ENCODE peak calls at places on chromosomes 2 and 18, in four cellular contexts. One of them, this sample, is unnamed.

GRCh38 chr2:238939074-238939473 is 91.2 kb downstream of the TWIST2 start:
- DNase-seq in sigmoid colon: peak; percentile 85
- DNase-seq in esophagus squamous epithelium: no peak
- DNase-seq in tibial nerve: peak; percentile 45
- DNase-seq in this sample: peak; percentile 39

GRCh38 chr2:873651-874580 is 76.7 kb upstream of the SNTG2 start:
- DNase-seq in tibial nerve: no peak
- DNase-seq in esophagus squamous epithelium: no peak
- DNase-seq in sigmoid colon: no peak
- DNase-seq in this sample: peak; percentile 44

GRCh38 chr2:155908567-155908966 is 424.0 kb downstream of the NR4A2 start:
- DNase-seq in tibial nerve: no peak
- DNase-seq in sigmoid colon: no peak
- DNase-seq in esophagus squamous epithelium: no peak
- DNase-seq in this sample: no peak

GRCh38 chr18:23721711-23722479 is 32.6 kb downstream of the LAMA3 start:
- DNase-seq in esophagus squamous epithelium: no peak
- DNase-seq in sigmoid colon: no peak
- DNase-seq in tibial nerve: no peak
- DNase-seq in this sample: no peak

GRCh38 chr2:215439980-215440512 is 4.2 kb upstream of the FN1 start:
- DNase-seq in tibial nerve: no peak
- DNase-seq in sigmoid colon: no peak
- DNase-seq in esophagus squamous epithelium: no peak
- DNase-seq in this sample: no peak

GRCh38 chr2:230861564-230862255 is 3.0 kb upstream of the ITM2C start:
- DNase-seq in sigmoid colon: no peak
- DNase-seq in tibial nerve: no peak
- DNase-seq in esophagus squamous epithelium: no peak
- DNase-seq in this sample: no peak

GRCh38 chr2:238720232-238720672 is 127.6 kb upstream of the TWIST2 start:
- DNase-seq in sigmoid colon: no peak
- DNase-seq in esophagus squamous epithelium: no peak
- DNase-seq in tibial nerve: peak; percentile 43
- DNase-seq in this sample: peak; percentile 82

GRCh38 chr2:105287692-105288091 is 41.8 kb downstream of the TGFBRAP1 start:
- DNase-seq in sigmoid colon: no peak
- DNase-seq in esophagus squamous epithelium: no peak
- DNase-seq in tibial nerve: no peak
- DNase-seq in this sample: no peak

GRCh38 chr18:6414723-6415362 is at the start of gene L3MBTL4:
- DNase-seq in sigmoid colon: peak; percentile 64
- DNase-seq in esophagus squamous epithelium: no peak
- DNase-seq in tibial nerve: no peak
- DNase-seq in this sample: peak; percentile 89

GRCh38 chr2:21131861-21132260 is 8.1 kb downstream of the TDRD15 start:
- DNase-seq in sigmoid colon: no peak
- DNase-seq in tibial nerve: no peak
- DNase-seq in esophagus squamous epithelium: no peak
- DNase-seq in this sample: no peak

GRCh38 chr2:10841547-10842219 is 29.1 kb upstream of the PDIA6 start:
- DNase-seq in esophagus squamous epithelium: no peak
- DNase-seq in sigmoid colon: no peak
- DNase-seq in tibial nerve: no peak
- DNase-seq in this sample: no peak

GRCh38 chr2:10835052-10835970 is 22.7 kb upstream of the PDIA6 start:
- DNase-seq in sigmoid colon: peak; percentile 85
- DNase-seq in tibial nerve: peak; percentile 48
- DNase-seq in esophagus squamous epithelium: no peak
- DNase-seq in this sample: peak; percentile 89

GRCh38 chr2:10834300-10834699 is 21.7 kb upstream of the PDIA6 start:
- DNase-seq in esophagus squamous epithelium: no peak
- DNase-seq in tibial nerve: no peak
- DNase-seq in sigmoid colon: no peak
- DNase-seq in this sample: no peak

GRCh38 chr2:10839813-10840212 is 27.2 kb upstream of the PDIA6 start:
- DNase-seq in tibial nerve: no peak
- DNase-seq in esophagus squamous epithelium: no peak
- DNase-seq in sigmoid colon: no peak
- DNase-seq in this sample: no peak

DNA sequence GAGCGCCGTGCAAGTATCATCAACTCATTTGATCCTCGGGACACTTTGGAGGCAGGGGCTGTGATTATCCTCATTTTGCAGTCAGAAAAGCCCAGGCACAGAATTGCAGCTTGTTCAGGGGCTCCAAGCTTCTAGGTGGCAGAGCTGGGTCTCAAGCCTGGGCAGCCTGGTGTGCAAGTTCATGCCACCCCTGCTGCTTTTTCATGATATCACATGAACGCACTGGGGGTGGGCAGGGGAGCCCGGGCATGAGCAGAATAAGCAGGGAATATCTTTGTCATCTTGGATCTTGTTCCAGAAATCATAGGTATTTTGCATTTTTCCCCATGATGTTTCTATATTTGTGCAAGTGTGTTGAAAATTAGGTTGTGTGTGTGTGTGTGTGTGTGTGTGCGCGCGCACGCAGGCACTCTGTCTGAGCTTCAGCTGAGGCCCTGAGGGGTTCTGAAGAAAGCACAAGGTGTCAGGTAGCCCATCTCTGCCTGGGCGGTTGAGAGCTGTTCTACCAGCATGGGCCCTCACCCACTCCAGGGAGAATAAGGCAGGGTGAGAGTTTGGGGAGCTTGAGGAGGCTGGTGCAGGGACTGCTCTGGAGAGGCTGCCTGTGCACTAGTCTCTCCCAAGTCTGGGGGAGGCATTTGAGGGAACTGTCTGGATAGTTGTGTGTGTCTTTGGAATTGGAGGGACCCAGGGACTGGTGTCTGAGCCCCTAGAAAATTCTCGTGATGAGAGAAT is 25.1 kb upstream of the PDIA6 start:
- DNase-seq in tibial nerve: no peak
- DNase-seq in sigmoid colon: no peak
- DNase-seq in esophagus squamous epithelium: no peak
- DNase-seq in this sample: no peak
- H3K4me3 ChIP-seq in tibial nerve: no peak overlapping the region
- H3K4me3 ChIP-seq in sigmoid colon: no peak overlapping the region
- H3K4me3 ChIP-seq in esophagus squamous epithelium: no peak overlapping the region
- H3K4me3 ChIP-seq in this sample: no peak overlapping the region

GRCh38 chr2:64565949-64566705 is 42.0 kb downstream of the AFTPH start:
- DNase-seq in tibial nerve: no peak
- DNase-seq in sigmoid colon: no peak
- DNase-seq in esophagus squamous epithelium: no peak
- DNase-seq in this sample: no peak

GRCh38 chr2:64565358-64565757 is 41.2 kb downstream of the AFTPH start:
- DNase-seq in tibial nerve: no peak
- DNase-seq in sigmoid colon: no peak
- DNase-seq in esophagus squamous epithelium: no peak
- DNase-seq in this sample: no peak

GRCh38 chr2:64558682-64559081 is 34.6 kb downstream of the AFTPH start:
- DNase-seq in tibial nerve: no peak
- DNase-seq in sigmoid colon: no peak
- DNase-seq in esophagus squamous epithelium: no peak
- DNase-seq in this sample: no peak

GRCh38 chr2:64563436-64563938 is 39.4 kb downstream of the AFTPH start:
- DNase-seq in tibial nerve: no peak
- DNase-seq in esophagus squamous epithelium: no peak
- DNase-seq in sigmoid colon: no peak
- DNase-seq in this sample: no peak

GRCh38 chr2:64562148-64562784 is 38.1 kb downstream of the AFTPH start:
- DNase-seq in tibial nerve: no peak
- DNase-seq in esophagus squamous epithelium: no peak
- DNase-seq in sigmoid colon: no peak
- DNase-seq in this sample: no peak
- TF ChIP-seq CTCF in tibial nerve: peak; percentile 28
- TF ChIP-seq CTCF in esophagus squamous epithelium: no peak
- TF ChIP-seq CTCF in sigmoid colon: no peak
- TF ChIP-seq CTCF in this sample: peak; percentile 48

GRCh38 chr2:209766613-209767012 is 5.0 kb upstream of the UNC80 start:
- DNase-seq in esophagus squamous epithelium: no peak
- DNase-seq in tibial nerve: no peak
- DNase-seq in sigmoid colon: no peak
- DNase-seq in this sample: no peak
- H3K4me1 ChIP-seq in esophagus squamous epithelium: peaks cover under 1% of the 10 kb centered on the region
- H3K4me1 ChIP-seq in tibial nerve: peaks cover 6% of the 10 kb centered on the region
- H3K4me1 ChIP-seq in sigmoid colon: no peaks in the 10 kb centered on the region
- H3K4me1 ChIP-seq in this sample: peaks cover 4% of the 10 kb centered on the region

GRCh38 chr2:166494140-166494544 is at the start of gene SCN7A:
- DNase-seq in tibial nerve: peak; percentile 74
- DNase-seq in esophagus squamous epithelium: no peak
- DNase-seq in sigmoid colon: peak; percentile 94
- DNase-seq in this sample: peak; percentile 83
- H3K4me3 ChIP-seq in tibial nerve: peak within 1 kb of the TSS; percentile 41
- H3K4me3 ChIP-seq in esophagus squamous epithelium: peak within 1 kb of the TSS; percentile 55
- H3K4me3 ChIP-seq in sigmoid colon: peak within 1 kb of the TSS; percentile 58
- H3K4me3 ChIP-seq in this sample: peak within 1 kb of the TSS; percentile 52

GRCh38 chr2:173394575-173394974 is 39.9 kb downstream of the CDCA7 start:
- DNase-seq in sigmoid colon: no peak
- DNase-seq in esophagus squamous epithelium: no peak
- DNase-seq in tibial nerve: no peak
- DNase-seq in this sample: no peak

GRCh38 chr2:173395567-173396351 is 41.1 kb downstream of the CDCA7 start:
- DNase-seq in esophagus squamous epithelium: no peak
- DNase-seq in sigmoid colon: no peak
- DNase-seq in tibial nerve: no peak
- DNase-seq in this sample: no peak

GRCh38 chr2:173399229-173399628 is 44.6 kb downstream of the CDCA7 start:
- DNase-seq in esophagus squamous epithelium: no peak
- DNase-seq in sigmoid colon: no peak
- DNase-seq in tibial nerve: no peak
- DNase-seq in this sample: no peak

GRCh38 chr2:173400760-173401159 is 46.1 kb downstream of the CDCA7 start:
- DNase-seq in esophagus squamous epithelium: no peak
- DNase-seq in sigmoid colon: no peak
- DNase-seq in tibial nerve: no peak
- DNase-seq in this sample: no peak

GRCh38 chr2:173397539-173397938 is 42.9 kb downstream of the CDCA7 start:
- DNase-seq in tibial nerve: no peak
- DNase-seq in esophagus squamous epithelium: no peak
- DNase-seq in sigmoid colon: no peak
- DNase-seq in this sample: no peak
- TF ChIP-seq CTCF in tibial nerve: no peak
- TF ChIP-seq CTCF in esophagus squamous epithelium: no peak
- TF ChIP-seq CTCF in sigmoid colon: no peak
- TF ChIP-seq CTCF in this sample: no peak

GRCh38 chr2:187546762-187547333 is 7.4 kb downstream of the TFPI start:
- DNase-seq in esophagus squamous epithelium: no peak
- DNase-seq in sigmoid colon: no peak
- DNase-seq in tibial nerve: no peak
- DNase-seq in this sample: no peak
- H3K4me1 ChIP-seq in esophagus squamous epithelium: peaks cover 12% of the 10 kb centered on the region
- H3K4me1 ChIP-seq in sigmoid colon: no peaks in the 10 kb centered on the region
- H3K4me1 ChIP-seq in tibial nerve: peaks cover 79% of the 10 kb centered on the region
- H3K4me1 ChIP-seq in this sample: peaks cover 54% of the 10 kb centered on the region

GRCh38 chr2:36354816-36355156 is 792 bp upstream of the CRIM1 start:
- DNase-seq in tibial nerve: no peak
- DNase-seq in sigmoid colon: peak; percentile 62
- DNase-seq in esophagus squamous epithelium: no peak
- DNase-seq in this sample: no peak
- H3K4me3 ChIP-seq in tibial nerve: peak overlapping the region; percentile 93
- H3K4me3 ChIP-seq in sigmoid colon: peak overlapping the region; percentile 90
- H3K4me3 ChIP-seq in esophagus squamous epithelium: peak overlapping the region; percentile 85
- H3K4me3 ChIP-seq in this sample: peak overlapping the region; percentile 87